ENCODE peak calls at places on chromosomes 5 and 9, in four cellular contexts. One of them, this sample, is unnamed.

GRCh38 chr5:13780081-13780480 is 164.4 kb downstream of the DNAH5 start:
- DNase-seq in ovary: no peak
- DNase-seq in esophagus squamous epithelium: no peak
- DNase-seq in thoracic aorta: no peak
- DNase-seq in this sample: no peak

GRCh38 chr5:128965011-128965637 is at the start of gene SLC27A6:
- DNase-seq in ovary: peak; percentile 42
- DNase-seq in esophagus squamous epithelium: no peak
- DNase-seq in thoracic aorta: no peak
- DNase-seq in this sample: peak; percentile 73

GRCh38 chr9:651372-651771 is 190.1 kb upstream of the DMRT1 start:
- DNase-seq in ovary: no peak
- DNase-seq in esophagus squamous epithelium: no peak
- DNase-seq in thoracic aorta: no peak
- DNase-seq in this sample: no peak

GRCh38 chr9:28487561-28487960 is 914.3 kb upstream of the C9orf72 start:
- DNase-seq in ovary: no peak
- DNase-seq in esophagus squamous epithelium: no peak
- DNase-seq in thoracic aorta: no peak
- DNase-seq in this sample: no peak

GRCh38 chr9:118325757-118326156 is 621.6 kb downstream of the TLR4 start:
- DNase-seq in ovary: no peak
- DNase-seq in esophagus squamous epithelium: no peak
- DNase-seq in thoracic aorta: no peak
- DNase-seq in this sample: no peak

GRCh38 chr9:90344013-90344412 is 298.6 kb downstream of the DIRAS2 start:
- DNase-seq in ovary: no peak
- DNase-seq in esophagus squamous epithelium: no peak
- DNase-seq in thoracic aorta: no peak
- DNase-seq in this sample: no peak

GRCh38 chr5:148844433-148845279 is 18.2 kb downstream of the ADRB2 start:
- DNase-seq in ovary: no peak
- DNase-seq in esophagus squamous epithelium: no peak
- DNase-seq in thoracic aorta: no peak
- DNase-seq in this sample: no peak

GRCh38 chr9:113649054-113649453 is 185.5 kb downstream of the RGS3 start:
- DNase-seq in ovary: peak; percentile 74
- DNase-seq in esophagus squamous epithelium: no peak
- DNase-seq in thoracic aorta: no peak
- DNase-seq in this sample: peak; percentile 73

GRCh38 chr5:9362600-9362999 is 183.3 kb downstream of the SEMA5A start:
- DNase-seq in ovary: no peak
- DNase-seq in esophagus squamous epithelium: no peak
- DNase-seq in thoracic aorta: no peak
- DNase-seq in this sample: no peak

GRCh38 chr9:115939065-115939765 is 214.4 kb upstream of the PAPPA start:
- DNase-seq in ovary: no peak
- DNase-seq in esophagus squamous epithelium: no peak
- DNase-seq in thoracic aorta: no peak
- DNase-seq in this sample: no peak

GRCh38 chr9:127497656-127498290 is 46.5 kb downstream of the LRSAM1 start:
- DNase-seq in ovary: no peak
- DNase-seq in esophagus squamous epithelium: no peak
- DNase-seq in thoracic aorta: no peak
- DNase-seq in this sample: no peak

GRCh38 chr9:137385061-137385655 is 37.8 kb downstream of the EXD3 start:
- DNase-seq in ovary: no peak
- DNase-seq in esophagus squamous epithelium: no peak
- DNase-seq in thoracic aorta: no peak
- DNase-seq in this sample: no peak

GRCh38 chr5:176619203-176619568 is 9.2 kb upstream of the GPRIN1 start:
- DNase-seq in ovary: peak; percentile 65
- DNase-seq in esophagus squamous epithelium: no peak
- DNase-seq in thoracic aorta: no peak
- DNase-seq in this sample: peak; percentile 81

GRCh38 chr9:134273647-134274046 is 52.6 kb upstream of the RXRA start:
- DNase-seq in ovary: no peak
- DNase-seq in esophagus squamous epithelium: no peak
- DNase-seq in thoracic aorta: no peak
- DNase-seq in this sample: no peak

GRCh38 chr5:75245023-75245422 is 8.3 kb upstream of the ANKRD31 start:
- DNase-seq in ovary: no peak
- DNase-seq in esophagus squamous epithelium: no peak
- DNase-seq in thoracic aorta: no peak
- DNase-seq in this sample: no peak

GRCh38 chr5:175652741-175653663 is 4.9 kb upstream of the HRH2 start:
- DNase-seq in ovary: no peak
- DNase-seq in esophagus squamous epithelium: no peak
- DNase-seq in thoracic aorta: no peak
- DNase-seq in this sample: no peak

GRCh38 chr9:92747459-92748232 is 17.0 kb downstream of the BICD2 start:
- DNase-seq in ovary: no peak
- DNase-seq in esophagus squamous epithelium: no peak
- DNase-seq in thoracic aorta: no peak
- DNase-seq in this sample: no peak

GRCh38 chr9:92748233-92748497 is 16.5 kb downstream of the BICD2 start:
- DNase-seq in ovary: no peak
- DNase-seq in esophagus squamous epithelium: no peak
- DNase-seq in thoracic aorta: no peak
- DNase-seq in this sample: no peak

GRCh38 chr9:92745236-92745790 is 19.3 kb downstream of the BICD2 start:
- DNase-seq in ovary: no peak
- DNase-seq in esophagus squamous epithelium: no peak
- DNase-seq in thoracic aorta: no peak
- DNase-seq in this sample: no peak

GRCh38 chr9:92745881-92746280 is 18.8 kb downstream of the BICD2 start:
- DNase-seq in ovary: no peak
- DNase-seq in esophagus squamous epithelium: no peak
- DNase-seq in thoracic aorta: no peak
- DNase-seq in this sample: no peak

GRCh38 chr9:92746567-92747458 is 17.8 kb downstream of the BICD2 start:
- DNase-seq in ovary: no peak
- DNase-seq in esophagus squamous epithelium: no peak
- DNase-seq in thoracic aorta: no peak
- DNase-seq in this sample: no peak
- H3K4me1 ChIP-seq in ovary: peaks cover 26% of the 10 kb centered on the region
- H3K4me1 ChIP-seq in esophagus squamous epithelium: peaks cover 31% of the 10 kb centered on the region
- H3K4me1 ChIP-seq in thoracic aorta: peaks cover 60% of the 10 kb centered on the region
- H3K4me1 ChIP-seq in this sample: peaks cover 33% of the 10 kb centered on the region

DNA sequence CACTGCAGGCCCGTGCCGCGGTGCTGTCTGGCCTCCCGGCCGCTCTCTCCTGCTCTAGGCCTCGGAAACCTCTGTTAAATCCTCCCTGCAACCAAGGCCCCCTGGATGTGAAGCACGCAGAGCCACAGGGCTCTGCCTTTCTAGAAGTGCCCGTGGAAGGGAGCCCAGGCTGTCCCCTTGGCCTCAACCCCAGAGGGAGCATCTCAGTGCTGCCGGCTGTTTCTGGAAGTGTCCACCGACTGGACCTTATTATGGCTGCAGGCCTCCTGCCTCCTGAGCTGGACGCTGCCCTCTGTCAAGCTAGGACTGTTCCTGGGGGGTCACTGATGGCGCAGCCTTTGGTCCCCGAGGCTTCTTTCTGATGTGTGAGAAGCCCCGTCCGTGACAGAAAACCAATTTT is 40.4 kb upstream of the PHYKPL start:
- DNase-seq in ovary: no peak
- DNase-seq in esophagus squamous epithelium: no peak
- DNase-seq in thoracic aorta: no peak
- DNase-seq in this sample: no peak
- H3K27ac ChIP-seq in ovary: no peak overlapping the region
- H3K27ac ChIP-seq in esophagus squamous epithelium: no peak overlapping the region
- H3K27ac ChIP-seq in thoracic aorta: no peak overlapping the region
- H3K27ac ChIP-seq in this sample: no peak overlapping the region

DNA sequence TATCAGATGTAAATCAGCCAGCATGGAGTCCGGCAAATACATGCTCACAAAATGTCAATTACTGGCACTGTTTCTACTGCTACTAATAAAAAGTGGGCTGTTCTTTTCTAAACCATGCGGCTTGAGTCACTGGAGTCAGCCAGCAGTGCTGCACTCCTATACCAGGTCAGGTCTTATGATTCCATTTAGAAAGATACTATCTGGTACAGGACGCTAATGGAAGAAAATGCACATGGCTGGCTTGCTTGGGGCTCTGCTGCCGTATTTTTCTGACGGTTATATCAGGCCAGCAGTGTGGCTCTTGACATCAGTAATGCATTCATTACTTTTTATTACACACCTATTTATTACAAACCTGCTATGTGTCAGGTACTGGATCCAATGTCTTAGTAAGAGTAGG is 74.3 kb downstream of the NDFIP1 start:
- DNase-seq in ovary: no peak
- DNase-seq in esophagus squamous epithelium: no peak
- DNase-seq in thoracic aorta: no peak
- DNase-seq in this sample: no peak
- H3K4me1 ChIP-seq in ovary: no peaks in the 10 kb centered on the region
- H3K4me1 ChIP-seq in esophagus squamous epithelium: no peaks in the 10 kb centered on the region
- H3K4me1 ChIP-seq in thoracic aorta: peaks cover 7% of the 10 kb centered on the region
- H3K4me1 ChIP-seq in this sample: no peaks in the 10 kb centered on the region

GRCh38 chr9:98529841-98530240 is 178.9 kb downstream of the GABBR2 start:
- DNase-seq in ovary: no peak
- DNase-seq in esophagus squamous epithelium: no peak
- DNase-seq in thoracic aorta: no peak
- DNase-seq in this sample: no peak

GRCh38 chr9:98530275-98530674 is 178.5 kb downstream of the GABBR2 start:
- DNase-seq in ovary: no peak
- DNase-seq in esophagus squamous epithelium: no peak
- DNase-seq in thoracic aorta: no peak
- DNase-seq in this sample: no peak

GRCh38 chr9:98532574-98532973 is 176.2 kb downstream of the GABBR2 start:
- DNase-seq in ovary: no peak
- DNase-seq in esophagus squamous epithelium: no peak
- DNase-seq in thoracic aorta: no peak
- DNase-seq in this sample: no peak

GRCh38 chr9:98532147-98532546 is 176.6 kb downstream of the GABBR2 start:
- DNase-seq in ovary: no peak
- DNase-seq in esophagus squamous epithelium: no peak
- DNase-seq in thoracic aorta: no peak
- DNase-seq in this sample: no peak

GRCh38 chr9:98530806-98531386 is 177.8 kb downstream of the GABBR2 start:
- DNase-seq in ovary: no peak
- DNase-seq in esophagus squamous epithelium: no peak
- DNase-seq in thoracic aorta: no peak
- DNase-seq in this sample: no peak
- H3K27ac ChIP-seq in ovary: no peak overlapping the region
- H3K27ac ChIP-seq in esophagus squamous epithelium: no peak overlapping the region
- H3K27ac ChIP-seq in thoracic aorta: no peak overlapping the region
- H3K27ac ChIP-seq in this sample: no peak overlapping the region